ENCODE peak calls at places on chromosomes 12 and 14, in ten cellular contexts. I is Peyer's patch, S is upper lobe of left lung, R is NB4, D is IMR-90, L is A549, M is testis, K is tibial nerve, W is adrenal gland, G is body of pancreas. X is an unnamed sample.

GRCh38 chr12:17661250-17661649 is 428.7 kb downstream of the RERGL start:
- DNase-seq in I (no peak), S (no peak), R (no peak), D (no peak), L (no peak), M (no peak), K (no peak), W (no peak), G (no peak), X (no peak)

GRCh38 chr12:132385375-132385774 is 56.0 kb upstream of the GALNT9 start:
- DNase-seq in I (no peak), S (no peak), R (no peak), D (no peak), L (no peak), M (no peak), K (no peak), W (no peak), G (no peak), X (no peak)

GRCh38 chr12:104498211-104498801 is 41.6 kb downstream of the CHST11 start:
- DNase-seq in I (no peak), S (no peak), R (peak), D (no peak), L (no peak), M (no peak), K (no peak), W (no peak), G (no peak), X (no peak)

GRCh38 chr12:89453121-89453520 is 71.5 kb downstream of the GALNT4 start:
- DNase-seq in I (no peak), S (no peak), R (no peak), D (no peak), L (no peak), M (no peak), K (no peak), W (no peak), G (no peak), X (no peak)

GRCh38 chr14:92903359-92903758 is 19.6 kb upstream of the CHGA start:
- DNase-seq in I (no peak), S (no peak), R (no peak), D (no peak), L (no peak), M (no peak), K (no peak), W (no peak), G (no peak), X (no peak)

GRCh38 chr12:120363274-120363855 is 5.6 kb downstream of the MSI1 start:
- DNase-seq in I (no peak), S (no peak), R (no peak), D (no peak), L (no peak), M (no peak), K (no peak), W (no peak), G (no peak), X (no peak)

GRCh38 chr14:71410578-71411279 is 503.5 kb downstream of the PCNX1 start:
- DNase-seq in I (no peak), S (no peak), R (no peak), D (no peak), L (no peak), M (no peak), K (no peak), W (no peak), G (no peak), X (no peak)

GRCh38 chr12:79983969-79984629 is 49.2 kb upstream of the PPP1R12A start:
- DNase-seq in I (no peak), S (no peak), R (no peak), D (peak), L (peak), M (peak), K (no peak), W (no peak), G (no peak), X (peak)

DNA sequence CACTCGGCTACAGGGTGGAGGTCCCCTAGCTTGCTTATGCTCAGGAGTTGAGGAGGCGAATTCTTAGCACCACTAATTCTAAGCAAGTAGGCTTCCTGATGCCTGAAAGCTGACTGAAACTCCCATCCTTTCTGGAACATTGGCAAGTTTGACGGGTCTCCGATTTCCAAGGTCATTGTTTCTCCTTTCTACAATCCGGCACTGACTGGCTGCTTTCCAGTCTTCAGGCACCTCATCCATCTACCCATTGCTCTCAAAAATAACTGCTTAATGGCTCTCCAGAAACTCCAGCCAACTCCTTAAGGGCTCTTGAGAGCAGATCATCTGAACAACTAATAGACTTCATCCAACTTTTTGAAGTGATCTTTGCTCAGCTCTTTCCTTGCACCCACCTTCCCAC is 13.3 kb downstream of the REM2 start:
- DNase-seq in I (no peak), S (no peak), R (no peak), D (no peak), L (no peak), M (no peak), K (no peak), W (no peak), G (no peak), X (no peak)
- TF ChIP-seq POLR2A in I (no peak), S (no peak), R (no peak), D (no peak), L (no peak), M (no peak), K (no peak), W (no peak), G (no peak), X (no peak)

GRCh38 chr14:104770851-104771272 is 17.9 kb downstream of the SIVA1 start:
- DNase-seq in I (no peak), S (no peak), R (peak), D (no peak), L (peak), M (no peak), K (no peak), W (no peak), G (no peak), X (no peak)
- TF ChIP-seq POLR2A in I (no peak), S (no peak), R (no peak), D (no peak), L (no peak), M (no peak), K (no peak), W (no peak), G (no peak), X (no peak)

DNA sequence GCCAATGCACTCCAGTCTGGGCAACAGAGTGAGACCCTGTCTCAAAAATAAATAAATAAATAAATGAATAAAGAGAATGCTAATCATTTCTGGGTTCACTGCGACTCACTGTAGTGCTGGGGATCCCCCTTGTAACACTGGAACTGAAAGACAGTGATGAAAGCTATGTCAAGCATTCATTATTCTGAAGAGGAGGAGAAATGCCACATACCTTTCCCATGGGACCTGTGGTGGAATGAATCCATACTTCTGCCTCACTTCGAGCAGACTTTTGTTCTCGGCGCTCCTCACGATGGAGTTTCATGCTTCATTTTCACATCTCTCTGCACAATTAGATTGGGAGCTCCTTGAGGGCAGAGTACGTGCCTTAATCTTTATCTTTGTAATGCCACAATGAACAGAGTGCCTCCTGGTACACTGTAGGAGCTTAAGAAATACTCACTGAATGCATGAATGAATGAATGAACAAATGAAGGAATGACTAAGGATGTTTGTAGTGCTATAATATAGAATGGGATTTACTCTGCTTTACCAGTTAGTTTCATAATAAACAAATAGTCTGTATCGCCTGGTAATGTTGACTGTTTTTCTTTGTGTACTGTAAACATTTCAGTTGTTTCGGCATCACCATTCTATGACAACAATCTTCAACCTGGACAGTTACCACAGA is 45.8 kb downstream of the DRAM1 start:
- DNase-seq in I (no peak), S (no peak), R (no peak), D (no peak), L (no peak), M (no peak), K (no peak), W (no peak), G (no peak), X (no peak)
- TF ChIP-seq POLR2A in I (no peak), S (no peak), R (no peak), D (no peak), L (no peak), M (no peak), K (no peak), W (no peak), G (no peak), X (no peak)

GRCh38 chr12:92539966-92540791 is 162.6 kb upstream of the PLEKHG7 start:
- DNase-seq in I (no peak), S (no peak), R (peak), D (no peak), L (no peak), M (peak), K (no peak), W (no peak), G (peak), X (no peak)
- TF ChIP-seq POLR2A in I (no peak), S (no peak), R (no peak), D (no peak), L (no peak), M (no peak), K (no peak), W (no peak), G (no peak), X (no peak)

GRCh38 chr14:69086537-69086936 is 66.4 kb downstream of the DCAF5 start:
- DNase-seq in I (no peak), S (no peak), R (no peak), D (no peak), L (no peak), M (no peak), K (no peak), W (no peak), G (no peak), X (no peak)

GRCh38 chr14:69084023-69084422 is 68.9 kb downstream of the DCAF5 start:
- DNase-seq in I (no peak), S (no peak), R (no peak), D (no peak), L (no peak), M (no peak), K (no peak), W (no peak), G (no peak), X (no peak)

GRCh38 chr14:69088523-69089445 is 64.1 kb downstream of the DCAF5 start:
- DNase-seq in I (no peak), S (no peak), R (no peak), D (peak), L (no peak), M (no peak), K (no peak), W (no peak), G (no peak), X (no peak)

GRCh38 chr14:69090187-69090789 is 62.6 kb downstream of the DCAF5 start:
- DNase-seq in I (peak), S (peak), R (peak), D (peak), L (peak), M (peak), K (no peak), W (peak), G (peak), X (no peak)

DNA sequence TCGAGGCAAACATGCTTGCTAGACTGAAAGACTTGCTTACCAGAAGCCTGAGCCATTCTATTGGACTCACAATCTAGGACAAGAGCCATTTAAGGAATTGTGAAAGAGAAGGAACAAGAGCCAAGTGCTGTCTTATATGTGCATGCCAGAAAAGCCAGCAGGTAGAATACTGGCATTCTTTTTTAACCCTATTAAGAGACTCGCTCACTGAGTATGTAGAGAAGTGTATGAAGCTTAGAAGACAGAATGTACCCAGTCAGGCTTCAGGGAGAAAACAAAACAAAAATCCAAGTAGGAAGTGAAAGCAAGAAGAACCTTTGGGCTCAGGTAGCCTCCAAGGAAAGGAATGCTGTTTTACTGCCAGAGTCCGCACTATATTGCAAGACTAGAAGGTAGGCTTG is 65.9 kb downstream of the DCAF5 start:
- DNase-seq in I (no peak), S (no peak), R (no peak), D (peak), L (no peak), M (no peak), K (no peak), W (no peak), G (no peak), X (no peak)
- TF ChIP-seq POLR2A in I (no peak), S (no peak), R (no peak), D (no peak), L (no peak), M (no peak), K (no peak), W (no peak), G (no peak), X (no peak)

DNA sequence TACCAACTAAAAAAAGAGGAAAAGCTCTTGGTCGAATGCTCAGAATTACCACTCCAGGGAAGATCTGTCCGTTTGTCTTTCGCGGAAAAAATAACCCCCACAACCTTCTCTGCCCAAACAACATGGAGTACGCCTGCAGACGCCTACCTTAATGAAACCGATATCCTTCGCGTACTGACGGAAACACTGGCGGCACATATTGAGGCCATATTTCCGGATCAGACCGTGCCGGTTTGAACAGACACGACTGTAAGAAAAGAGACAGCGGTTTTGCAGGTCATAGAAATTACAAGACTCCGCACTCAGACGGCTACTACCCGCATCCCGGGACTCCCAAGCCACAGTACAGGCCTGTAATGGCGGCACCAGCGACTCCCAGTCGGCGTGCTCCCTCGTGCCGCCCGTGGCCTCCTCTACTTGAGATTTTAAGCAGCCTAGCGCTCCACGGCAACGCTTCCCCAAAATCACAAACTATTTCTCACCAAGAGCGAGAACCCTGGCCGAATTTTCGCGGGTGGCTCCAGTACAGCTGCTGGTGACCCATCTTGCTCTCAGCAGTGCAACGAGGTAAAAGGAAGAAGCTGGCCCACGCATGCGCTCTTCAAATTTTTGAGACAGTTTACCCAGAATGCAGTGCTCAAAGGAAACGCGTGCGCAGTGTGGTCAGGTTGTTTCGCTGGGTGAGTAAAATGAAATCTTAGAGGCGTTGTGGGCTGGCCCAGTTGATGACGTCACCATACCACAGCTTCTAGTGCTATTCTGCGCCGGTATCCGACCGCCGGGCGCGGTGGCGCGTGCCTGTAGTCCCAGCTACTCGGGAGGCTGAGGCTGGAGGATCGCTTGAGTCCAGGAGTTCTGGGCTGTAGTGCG is at the start of gene RPS29:
- DNase-seq in I (peak), S (peak), R (peak), D (peak), L (peak), M (peak), K (peak), W (peak), G (peak), X (peak)
- TF ChIP-seq POLR2A in I (peak), S (peak), R (peak), D (peak), L (peak), M (peak), K (peak), W (peak), G (peak), X (peak)

X was measured in H54.